ENCODE peak calls at places on chromosomes 13 and 19, in nine cellular contexts. G is activated naive CD4-positive, alpha-beta T cell treated with anti-CD3 and anti-CD28 coated beads, Interleukin-2, amount 10 ng/mL, durations not matched to agents 7 days and 5 days; T is amniotic epithelial cell; H is choroid plexus epithelial cell; A is fibroblast of lung; Y is HEK293T; O is C1 segment of cervical spinal cord; N is lower lobe of right lung; I is NCI-H446 treated with DMSO at 0.1 percent for 48 hours. D is an unnamed sample.

GRCh38 chr19:35429698-35430097 is 18.4 kb upstream of the FFAR2 start:
- DNase-seq in I (no peak), Y (no peak), T (no peak), A (no peak), H (no peak), G (no peak), N (no peak), O (no peak), D (no peak)

GRCh38 chr13:110410906-110411305 is 103.8 kb downstream of the COL4A2 start:
- DNase-seq in Y (no peak), G (no peak), N (no peak), A (no peak), H (no peak), T (no peak), O (no peak), I (no peak), D (no peak)

GRCh38 chr13:34826432-34826831 is 115.6 kb upstream of the NBEA start:
- DNase-seq in A (no peak), G (no peak), H (no peak), Y (no peak), T (no peak), N (no peak), I (no peak), O (no peak), D (no peak)

GRCh38 chr19:1066748-1067340 is at the start of gene ARHGAP45:
- DNase-seq in H (no peak), G (peak), I (no peak), O (no peak), A (no peak), Y (peak), T (no peak), N (peak), D (no peak)

GRCh38 chr19:11693505-11694499 is 44.9 kb downstream of the ZNF823 start:
- DNase-seq in G (no peak), I (peak), T (peak), Y (peak), H (peak), N (no peak), A (peak), O (no peak), D (no peak)

GRCh38 chr19:51016798-51017683 is 2.5 kb downstream of the KLK10 start:
- DNase-seq in I (no peak), T (peak), G (no peak), H (peak), Y (peak), N (no peak), A (peak), O (no peak), D (peak)

GRCh38 chr19:39110263-39110967 is 15.2 kb upstream of the PAK4 start:
- DNase-seq in A (peak), O (no peak), Y (peak), I (no peak), H (peak), G (peak), N (peak), T (no peak), D (no peak)

GRCh38 chr13:33347866-33348265 is 62.3 kb upstream of the STARD13 start:
- DNase-seq in A (no peak), T (no peak), I (peak), H (no peak), O (no peak), G (no peak), N (no peak), Y (no peak), D (no peak)

GRCh38 chr13:112074139-112074710 is 7.3 kb downstream of the SOX1 start:
- DNase-seq in T (no peak), A (no peak), G (no peak), Y (no peak), I (no peak), N (no peak), O (no peak), H (no peak), D (no peak)

GRCh38 chr13:35475960-35476943 is at the start of gene MAB21L1:
- DNase-seq in Y (peak), N (no peak), A (peak), H (peak), O (peak), G (peak), I (no peak), T (no peak), D (peak)

GRCh38 chr13:111857336-111857735 is 209.6 kb upstream of the SOX1 start:
- DNase-seq in T (no peak), N (no peak), O (no peak), I (no peak), G (no peak), H (no peak), A (no peak), Y (no peak), D (no peak)

GRCh38 chr19:51808333-51808986 is 13.5 kb downstream of the FPR3 start:
- DNase-seq in G (no peak), Y (no peak), A (peak), H (peak), I (no peak), O (no peak), N (no peak), T (peak), D (no peak)

GRCh38 chr19:13652810-13653590 is 111.3 kb upstream of the MRI1 start:
- DNase-seq in G (no peak), O (no peak), T (no peak), I (no peak), N (no peak), A (no peak), Y (no peak), H (no peak), D (no peak)

GRCh38 chr19:8505680-8506401 is 3.4 kb upstream of the PRAM1 start:
- DNase-seq in O (peak), T (peak), G (peak), Y (peak), A (peak), H (peak), N (peak), I (no peak), D (peak)

GRCh38 chr19:1657632-1658445 is 5.4 kb upstream of the TCF3 start:
- DNase-seq in H (no peak), Y (no peak), T (no peak), O (no peak), N (peak), G (no peak), I (no peak), A (no peak), D (no peak)

GRCh38 chr13:51894239-51894638 is 32.5 kb downstream of the CCDC70 start:
- DNase-seq in O (no peak), G (no peak), H (no peak), Y (no peak), I (no peak), A (no peak), N (no peak), T (no peak), D (no peak)

GRCh38 chr13:60970736-60971135 is 444.9 kb downstream of the PCDH20 start:
- DNase-seq in T (no peak), I (no peak), O (no peak), Y (no peak), G (no peak), N (no peak), H (no peak), A (no peak), D (no peak)

GRCh38 chr19:23415561-23416191 is 20.4 kb upstream of the ZNF91 start:
- DNase-seq in N (no peak), I (no peak), O (no peak), Y (no peak), T (no peak), A (no peak), H (peak), G (no peak), D (no peak)

GRCh38 chr19:5914946-5915781 is 1.1 kb downstream of the CAPS start:
- DNase-seq in G (no peak), H (no peak), N (peak), I (no peak), T (no peak), A (no peak), Y (no peak), O (no peak), D (no peak)

GRCh38 chr19:33946535-33947323 is 150.1 kb downstream of the KCTD15 start:
- DNase-seq in H (no peak), I (no peak), O (no peak), N (no peak), T (no peak), Y (no peak), A (no peak), G (no peak), D (no peak)

GRCh38 chr19:43229315-43229714 is 23.9 kb upstream of the PSG4 start:
- DNase-seq in G (no peak), H (no peak), T (no peak), A (no peak), N (no peak), O (no peak), I (no peak), Y (peak), D (no peak)

GRCh38 chr13:50444726-50445125 is 398.8 kb downstream of the DLEU7 start:
- DNase-seq in A (no peak), N (no peak), O (no peak), T (no peak), H (no peak), I (no peak), Y (no peak), G (no peak), D (no peak)

GRCh38 chr13:23467932-23468278 is 34.4 kb upstream of the SACS start:
- DNase-seq in T (no peak), A (no peak), N (no peak), G (no peak), H (no peak), I (no peak), O (no peak), Y (no peak), D (no peak)

GRCh38 chr19:12834418-12834943 is at the start of gene RTBDN:
- DNase-seq in Y (no peak), T (no peak), O (no peak), H (no peak), G (no peak), I (no peak), N (no peak), A (no peak), D (peak)

GRCh38 chr13:75798353-75799245 is 162.5 kb downstream of the LMO7 start:
- DNase-seq in H (peak), O (no peak), Y (no peak), A (no peak), G (no peak), N (no peak), T (peak), I (no peak), D (no peak)

GRCh38 chr13:94322925-94323324 is 156.6 kb downstream of the DCT start:
- DNase-seq in I (no peak), H (no peak), O (no peak), T (no peak), N (no peak), A (no peak), Y (no peak), G (no peak), D (no peak)

GRCh38 chr19:57563547-57563946 is 3.9 kb upstream of the ZNF550 start:
- DNase-seq in H (no peak), G (no peak), N (no peak), T (no peak), O (no peak), Y (no peak), A (no peak), I (no peak), D (no peak)

GRCh38 chr13:83975668-83976165 is 93.4 kb upstream of the SLITRK1 start:
- DNase-seq in N (no peak), G (no peak), Y (no peak), I (no peak), A (no peak), O (no peak), T (no peak), H (no peak), D (no peak)

GRCh38 chr19:1441022-1441426 is 2.8 kb downstream of the RPS15 start:
- DNase-seq in H (no peak), Y (no peak), N (peak), A (no peak), I (no peak), O (no peak), T (no peak), G (no peak), D (no peak)

GRCh38 chr13:112722433-112723250 is 32.8 kb downstream of the ATP11A start:
- DNase-seq in G (no peak), N (peak), H (peak), A (peak), I (no peak), T (peak), O (no peak), Y (no peak), D (no peak)

GRCh38 chr19:6233827-6234511 is 45.8 kb downstream of the MLLT1 start:
- DNase-seq in T (no peak), G (no peak), O (peak), H (no peak), I (no peak), A (no peak), Y (no peak), N (peak), D (no peak)

GRCh38 chr13:50085063-50085462 is 69.8 kb downstream of the KCNRG start:
- DNase-seq in T (no peak), Y (peak), H (peak), N (no peak), O (no peak), A (peak), I (no peak), G (no peak), D (no peak)

GRCh38 chr19:1364070-1364719 is 19.5 kb upstream of the NDUFS7 start:
- DNase-seq in Y (no peak), O (no peak), T (no peak), G (peak), H (peak), N (no peak), A (no peak), I (no peak), D (no peak)

GRCh38 chr19:6509118-6509971 is 7.2 kb upstream of the TUBB4A start:
- DNase-seq in Y (no peak), T (no peak), H (no peak), I (no peak), O (peak), G (no peak), A (no peak), N (peak), D (peak)

GRCh38 chr19:10271543-10272086 is 695 bp downstream of the ICAM1 start:
- DNase-seq in O (no peak), H (peak), T (no peak), I (no peak), G (peak), N (no peak), A (no peak), Y (no peak), D (no peak)

GRCh38 chr13:48159436-48160225 is 64.7 kb upstream of the MED4 start:
- DNase-seq in O (no peak), A (no peak), Y (no peak), T (no peak), N (no peak), G (no peak), H (no peak), I (peak), D (no peak)

D was measured in occipital lobe.